ENCODE peak calls at places on chromosomes 1 and 21, in eight cellular contexts. J is EL, X is left cardiac atrium, L is astrocyte of the spinal cord, F is uterus, B is Peyer's patch, M is T-helper 2 cell, Y is AG04450. R is an unnamed sample.

GRCh38 chr1:247517795-247518612 is 18.2 kb downstream of the OR2C3 start:
- DNase-seq in J (no peak), X (no peak), L (no peak), F (no peak), B (no peak), M (no peak), Y (no peak), R (peak; percentile 48)

GRCh38 chr1:198778049-198778448 is 139.2 kb downstream of the PTPRC start:
- DNase-seq in J (no peak), X (peak; percentile 25), L (peak; percentile 73), F (no peak), B (no peak), M (no peak), Y (no peak), R (no peak)

GRCh38 chr1:154219511-154219910 is 1.2 kb upstream of the UBAP2L start:
- DNase-seq in J (no peak), X (no peak), L (peak; percentile 32), F (no peak), B (no peak), M (no peak), Y (no peak), R (peak; percentile 54)

GRCh38 chr1:32771561-32772280 is 45.4 kb downstream of the YARS1 start:
- DNase-seq in J (no peak), X (no peak), L (no peak), F (no peak), B (no peak), M (no peak), Y (no peak), R (no peak)

GRCh38 chr1:215018555-215018954 is 64.0 kb upstream of the KCNK2 start:
- DNase-seq in J (peak; percentile 57), X (no peak), L (peak; percentile 68), F (no peak), B (no peak), M (no peak), Y (peak; percentile 60), R (no peak)

GRCh38 chr1:214459895-214460294 is 91.5 kb downstream of the PTPN14 start:
- DNase-seq in J (no peak), X (no peak), L (no peak), F (no peak), B (no peak), M (no peak), Y (no peak), R (no peak)

GRCh38 chr1:98288494-98288893 is 367.7 kb upstream of the DPYD start:
- DNase-seq in J (no peak), X (no peak), L (no peak), F (no peak), B (no peak), M (no peak), Y (no peak), R (no peak)

GRCh38 chr1:210293191-210293607 is 35.5 kb upstream of the HHAT start:
- DNase-seq in J (peak; percentile 76), X (peak; percentile 80), L (peak; percentile 88), F (peak; percentile 71), B (no peak), M (no peak), Y (peak; percentile 59), R (peak; percentile 59)

GRCh38 chr1:32508751-32509140 is 30.5 kb upstream of the ZBTB8A start:
- DNase-seq in J (peak; percentile 55), X (no peak), L (no peak), F (no peak), B (no peak), M (no peak), Y (no peak), R (no peak)

GRCh38 chr1:173139706-173140105 is 67.4 kb downstream of the TNFSF4 start:
- DNase-seq in J (no peak), X (no peak), L (no peak), F (no peak), B (no peak), M (no peak), Y (no peak), R (no peak)

GRCh38 chr1:51048670-51049069 is 53.4 kb upstream of the C1orf185 start:
- DNase-seq in J (no peak), X (no peak), L (no peak), F (no peak), B (no peak), M (no peak), Y (no peak), R (no peak)

GRCh38 chr1:229093546-229094336 is 177.2 kb upstream of the RAB4A start:
- DNase-seq in J (no peak), X (no peak), L (no peak), F (no peak), B (no peak), M (no peak), Y (no peak), R (no peak)

GRCh38 chr21:36788116-36788515 is 89.2 kb downstream of the SIM2 start:
- DNase-seq in J (peak; percentile 39), X (no peak), L (no peak), F (no peak), B (peak; percentile 68), M (no peak), Y (no peak), R (peak; percentile 56)

GRCh38 chr1:41739061-41739955 is 179.4 kb downstream of the HIVEP3 start:
- DNase-seq in J (peak; percentile 78), X (peak; percentile 76), L (peak; percentile 61), F (peak; percentile 39), B (no peak), M (peak; percentile 29), Y (peak; percentile 54), R (peak; percentile 59)

GRCh38 chr1:99660496-99660895 is 14.6 kb downstream of the PALMD start:
- DNase-seq in J (no peak), X (no peak), L (no peak), F (no peak), B (no peak), M (no peak), Y (no peak), R (no peak)

GRCh38 chr1:51667556-51667955 is 50.7 kb downstream of the OSBPL9 start:
- DNase-seq in J (no peak), X (no peak), L (no peak), F (no peak), B (no peak), M (no peak), Y (no peak), R (no peak)

GRCh38 chr21:35333831-35334593 is 284.9 kb upstream of the RUNX1 start:
- DNase-seq in J (no peak), X (no peak), L (no peak), F (no peak), B (no peak), M (no peak), Y (no peak), R (no peak)

GRCh38 chr1:227886993-227887696 is 60.6 kb downstream of the WNT9A start:
- DNase-seq in J (peak; percentile 20), X (peak; percentile 83), L (peak; percentile 53), F (peak; percentile 78), B (peak; percentile 63), M (peak; percentile 10), Y (peak; percentile 30), R (peak; percentile 72)

GRCh38 chr1:182083851-182084486 is 22.5 kb upstream of the ZNF648 start:
- DNase-seq in J (no peak), X (no peak), L (no peak), F (no peak), B (no peak), M (no peak), Y (no peak), R (no peak)

GRCh38 chr1:161981735-161982525 is 41.7 kb downstream of the OLFML2B start:
- DNase-seq in J (no peak), X (no peak), L (no peak), F (no peak), B (no peak), M (no peak), Y (no peak), R (no peak)

GRCh38 chr1:46522969-46523320 is 28.5 kb downstream of the KNCN start:
- DNase-seq in J (no peak), X (no peak), L (no peak), F (no peak), B (no peak), M (no peak), Y (no peak), R (no peak)

GRCh38 chr1:20183035-20183434 is 2.9 kb upstream of the UBXN10 start:
- DNase-seq in J (no peak), X (no peak), L (no peak), F (no peak), B (no peak), M (no peak), Y (no peak), R (no peak)

GRCh38 chr1:34060901-34061415 is 104.1 kb downstream of the CSMD2 start:
- DNase-seq in J (no peak), X (peak; percentile 42), L (peak; percentile 4), F (no peak), B (no peak), M (no peak), Y (no peak), R (no peak)

GRCh38 chr1:36576677-36577076 is 94.0 kb upstream of the CSF3R start:
- DNase-seq in J (no peak), X (no peak), L (no peak), F (no peak), B (no peak), M (no peak), Y (no peak), R (no peak)

GRCh38 chr1:115496904-115497527 is 144.8 kb upstream of the VANGL1 start:
- DNase-seq in J (peak; percentile 93), X (no peak), L (peak; percentile 55), F (no peak), B (no peak), M (no peak), Y (no peak), R (no peak)

GRCh38 chr21:38383411-38384245 is 114.6 kb downstream of the ERG start:
- DNase-seq in J (no peak), X (no peak), L (no peak), F (no peak), B (no peak), M (no peak), Y (no peak), R (no peak)

R was measured in testis.